ENCODE peak calls at places on chromosome 11, in six cellular contexts. One of them, this sample, is unnamed.

GRCh38 chr11:44623321-44623715 is 57.9 kb downstream of the CD82 start:
- DNase-seq in HCT116: no peak
- DNase-seq in fibroblast of lung: no peak
- DNase-seq in GM23338: no peak
- DNase-seq in neural progenitor cell: no peak
- DNase-seq in H1: no peak
- DNase-seq in this sample: no peak

GRCh38 chr11:77473001-77473800 is 693 bp downstream of the PAK1 start:
- DNase-seq in HCT116: no peak
- DNase-seq in fibroblast of lung: peak
- DNase-seq in GM23338: peak
- DNase-seq in neural progenitor cell: peak
- DNase-seq in H1: peak
- DNase-seq in this sample: peak

GRCh38 chr11:66451663-66452062 is 13.0 kb upstream of the MRPL11 start:
- DNase-seq in HCT116: no peak
- DNase-seq in fibroblast of lung: no peak
- DNase-seq in GM23338: no peak
- DNase-seq in neural progenitor cell: no peak
- DNase-seq in H1: no peak
- DNase-seq in this sample: no peak

GRCh38 chr11:23976369-23976768 is 520.5 kb upstream of the LUZP2 start:
- DNase-seq in HCT116: no peak
- DNase-seq in fibroblast of lung: peak
- DNase-seq in GM23338: no peak
- DNase-seq in neural progenitor cell: no peak
- DNase-seq in H1: no peak
- DNase-seq in this sample: no peak

GRCh38 chr11:32053151-32053550 is 37.7 kb upstream of the RCN1 start:
- DNase-seq in HCT116: no peak
- DNase-seq in fibroblast of lung: peak
- DNase-seq in GM23338: no peak
- DNase-seq in neural progenitor cell: no peak
- DNase-seq in H1: no peak
- DNase-seq in this sample: no peak

GRCh38 chr11:45048870-45049825 is 97.3 kb upstream of the PRDM11 start:
- DNase-seq in HCT116: no peak
- DNase-seq in fibroblast of lung: no peak
- DNase-seq in GM23338: no peak
- DNase-seq in neural progenitor cell: no peak
- DNase-seq in H1: no peak
- DNase-seq in this sample: no peak

GRCh38 chr11:83480811-83481210 is 194.6 kb upstream of the CCDC90B start:
- DNase-seq in HCT116: no peak
- DNase-seq in fibroblast of lung: peak
- DNase-seq in GM23338: peak
- DNase-seq in neural progenitor cell: no peak
- DNase-seq in H1: no peak
- DNase-seq in this sample: no peak

GRCh38 chr11:11993814-11994213 is 14.6 kb downstream of the DKK3 start:
- DNase-seq in HCT116: peak
- DNase-seq in fibroblast of lung: peak
- DNase-seq in GM23338: no peak
- DNase-seq in neural progenitor cell: peak
- DNase-seq in H1: no peak
- DNase-seq in this sample: peak

GRCh38 chr11:55949330-55949729 is 13.1 kb upstream of the OR5I1 start:
- DNase-seq in HCT116: no peak
- DNase-seq in fibroblast of lung: no peak
- DNase-seq in GM23338: peak
- DNase-seq in neural progenitor cell: no peak
- DNase-seq in H1: no peak
- DNase-seq in this sample: no peak

GRCh38 chr11:44550123-44550522 is 15.3 kb upstream of the CD82 start:
- DNase-seq in HCT116: no peak
- DNase-seq in fibroblast of lung: no peak
- DNase-seq in GM23338: no peak
- DNase-seq in neural progenitor cell: no peak
- DNase-seq in H1: no peak
- DNase-seq in this sample: no peak

GRCh38 chr11:129881570-129882170 is 13.7 kb downstream of the NFRKB start:
- DNase-seq in HCT116: no peak
- DNase-seq in fibroblast of lung: peak
- DNase-seq in GM23338: peak
- DNase-seq in neural progenitor cell: peak
- DNase-seq in H1: peak
- DNase-seq in this sample: peak

GRCh38 chr11:64677441-64678023 is 45.5 kb downstream of the NRXN2 start:
- DNase-seq in HCT116: no peak
- DNase-seq in fibroblast of lung: no peak
- DNase-seq in GM23338: no peak
- DNase-seq in neural progenitor cell: no peak
- DNase-seq in H1: no peak
- DNase-seq in this sample: no peak

GRCh38 chr11:77345621-77346020 is 44.1 kb upstream of the GDPD4 start:
- DNase-seq in HCT116: no peak
- DNase-seq in fibroblast of lung: peak
- DNase-seq in GM23338: no peak
- DNase-seq in neural progenitor cell: no peak
- DNase-seq in H1: no peak
- DNase-seq in this sample: peak

GRCh38 chr11:2944953-2945756 is 15.9 kb upstream of the PHLDA2 start:
- DNase-seq in HCT116: no peak
- DNase-seq in fibroblast of lung: peak
- DNase-seq in GM23338: peak
- DNase-seq in neural progenitor cell: peak
- DNase-seq in H1: peak
- DNase-seq in this sample: peak

GRCh38 chr11:83156150-83156995 is 558 bp upstream of the PCF11 start:
- DNase-seq in HCT116: peak
- DNase-seq in fibroblast of lung: peak
- DNase-seq in GM23338: peak
- DNase-seq in neural progenitor cell: peak
- DNase-seq in H1: peak
- DNase-seq in this sample: peak

GRCh38 chr11:130315354-130315970 is 745 bp upstream of the ZBTB44 start:
- DNase-seq in HCT116: no peak
- DNase-seq in fibroblast of lung: no peak
- DNase-seq in GM23338: peak
- DNase-seq in neural progenitor cell: peak
- DNase-seq in H1: peak
- DNase-seq in this sample: no peak

GRCh38 chr11:102407901-102408300 is 44.7 kb downstream of the TMEM123 start:
- DNase-seq in HCT116: no peak
- DNase-seq in fibroblast of lung: no peak
- DNase-seq in GM23338: no peak
- DNase-seq in neural progenitor cell: no peak
- DNase-seq in H1: no peak
- DNase-seq in this sample: no peak

GRCh38 chr11:65456418-65456817 is 33.8 kb downstream of the NEAT1 start:
- DNase-seq in HCT116: no peak
- DNase-seq in fibroblast of lung: no peak
- DNase-seq in GM23338: no peak
- DNase-seq in neural progenitor cell: no peak
- DNase-seq in H1: no peak
- DNase-seq in this sample: no peak

GRCh38 chr11:46743693-46744339 is 24.8 kb downstream of the F2 start:
- DNase-seq in HCT116: no peak
- DNase-seq in fibroblast of lung: no peak
- DNase-seq in GM23338: no peak
- DNase-seq in neural progenitor cell: no peak
- DNase-seq in H1: no peak
- DNase-seq in this sample: no peak

GRCh38 chr11:92152245-92152644 is 72.4 kb upstream of the FAT3 start:
- DNase-seq in HCT116: no peak
- DNase-seq in fibroblast of lung: no peak
- DNase-seq in GM23338: peak
- DNase-seq in neural progenitor cell: no peak
- DNase-seq in H1: no peak
- DNase-seq in this sample: no peak
- TF ChIP-seq CTCF in HCT116: no peak
- TF ChIP-seq CTCF in fibroblast of lung: no peak
- TF ChIP-seq CTCF in GM23338: peak
- TF ChIP-seq CTCF in neural progenitor cell: peak
- TF ChIP-seq CTCF in H1: peak
- TF ChIP-seq CTCF in this sample: no peak

GRCh38 chr11:69348414-69349235 is 54.7 kb downstream of the MYEOV start:
- DNase-seq in HCT116: no peak
- DNase-seq in fibroblast of lung: no peak
- DNase-seq in GM23338: no peak
- DNase-seq in neural progenitor cell: no peak
- DNase-seq in H1: peak
- DNase-seq in this sample: no peak

GRCh38 chr11:69350040-69350439 is 56.1 kb downstream of the MYEOV start:
- DNase-seq in HCT116: no peak
- DNase-seq in fibroblast of lung: no peak
- DNase-seq in GM23338: no peak
- DNase-seq in neural progenitor cell: no peak
- DNase-seq in H1: no peak
- DNase-seq in this sample: no peak

GRCh38 chr11:69351460-69351859 is 57.5 kb downstream of the MYEOV start:
- DNase-seq in HCT116: no peak
- DNase-seq in fibroblast of lung: peak
- DNase-seq in GM23338: no peak
- DNase-seq in neural progenitor cell: no peak
- DNase-seq in H1: no peak
- DNase-seq in this sample: peak

GRCh38 chr11:69352181-69352580 is 58.2 kb downstream of the MYEOV start:
- DNase-seq in HCT116: no peak
- DNase-seq in fibroblast of lung: peak
- DNase-seq in GM23338: no peak
- DNase-seq in neural progenitor cell: no peak
- DNase-seq in H1: no peak
- DNase-seq in this sample: no peak

DNA sequence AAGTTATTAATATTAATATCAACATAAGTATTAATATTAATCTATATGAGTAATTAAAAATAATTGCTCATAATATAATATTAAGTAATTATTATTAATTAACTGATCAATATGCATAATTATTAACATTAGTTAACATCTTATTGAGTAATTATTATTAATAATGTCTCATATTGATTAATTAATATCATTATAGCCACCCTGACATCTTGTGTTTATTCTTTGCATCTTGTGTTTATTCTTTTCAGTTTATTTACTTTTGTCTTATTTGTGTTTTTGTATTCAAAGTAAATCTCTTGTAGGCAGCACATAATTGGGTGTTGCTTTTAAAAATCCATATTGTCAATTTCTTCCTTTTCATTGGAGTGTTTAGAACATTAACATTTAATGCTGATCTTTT is 56.6 kb downstream of the MYEOV start:
- DNase-seq in HCT116: no peak
- DNase-seq in fibroblast of lung: no peak
- DNase-seq in GM23338: no peak
- DNase-seq in neural progenitor cell: no peak
- DNase-seq in H1: no peak
- DNase-seq in this sample: no peak
- H3K4me2 ChIP-seq in HCT116: peak
- H3K4me2 ChIP-seq in fibroblast of lung: no peak
- H3K4me2 ChIP-seq in GM23338: no peak
- H3K4me2 ChIP-seq in neural progenitor cell: no peak
- H3K4me2 ChIP-seq in H1: no peak
- H3K4me2 ChIP-seq in this sample: no peak

GRCh38 chr11:123729602-123730001 is 11.9 kb downstream of the ZNF202 start:
- DNase-seq in HCT116: no peak
- DNase-seq in fibroblast of lung: no peak
- DNase-seq in GM23338: no peak
- DNase-seq in neural progenitor cell: no peak
- DNase-seq in H1: no peak
- DNase-seq in this sample: no peak
- TF ChIP-seq EZH2 in HCT116: no peak
- TF ChIP-seq EZH2 in fibroblast of lung: no peak
- TF ChIP-seq EZH2 in GM23338: no peak
- TF ChIP-seq EZH2 in neural progenitor cell: no peak
- TF ChIP-seq EZH2 in H1: no peak
- TF ChIP-seq EZH2 in this sample: no peak

DNA sequence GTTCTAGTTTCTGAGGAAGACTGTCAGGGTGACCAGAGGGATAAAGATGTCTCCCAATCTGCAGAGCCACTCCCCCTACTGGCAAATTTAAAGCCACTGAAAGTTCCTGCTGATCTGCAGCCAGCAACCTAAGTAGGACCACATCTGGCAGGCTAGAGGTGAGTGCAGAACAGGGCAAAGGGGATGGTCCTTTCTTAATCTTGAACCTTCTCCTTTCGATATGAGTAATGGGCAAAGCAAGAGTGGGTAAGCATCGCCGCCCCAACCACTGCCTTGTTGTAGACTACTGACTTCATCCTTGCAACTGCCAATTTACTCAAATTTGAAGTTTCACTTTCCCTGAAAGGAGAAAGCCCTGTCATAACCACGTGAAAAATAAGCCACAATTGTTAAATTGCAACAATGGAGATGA is 30.7 kb downstream of the SCUBE2 start:
- DNase-seq in HCT116: no peak
- DNase-seq in fibroblast of lung: no peak
- DNase-seq in GM23338: peak
- DNase-seq in neural progenitor cell: peak
- DNase-seq in H1: no peak
- DNase-seq in this sample: no peak
- TF ChIP-seq CTCF in HCT116: no peak
- TF ChIP-seq CTCF in fibroblast of lung: no peak
- TF ChIP-seq CTCF in GM23338: peak
- TF ChIP-seq CTCF in neural progenitor cell: peak
- TF ChIP-seq CTCF in H1: peak
- TF ChIP-seq CTCF in this sample: no peak

GRCh38 chr11:94964934-94965333 is 8.4 kb downstream of the CWC15 start:
- DNase-seq in HCT116: no peak
- DNase-seq in fibroblast of lung: no peak
- DNase-seq in GM23338: no peak
- DNase-seq in neural progenitor cell: no peak
- DNase-seq in H1: no peak
- DNase-seq in this sample: no peak
- H3K4me2 ChIP-seq in HCT116: no peak
- H3K4me2 ChIP-seq in fibroblast of lung: no peak
- H3K4me2 ChIP-seq in GM23338: no peak
- H3K4me2 ChIP-seq in neural progenitor cell: no peak
- H3K4me2 ChIP-seq in H1: no peak
- H3K4me2 ChIP-seq in this sample: no peak

DNA sequence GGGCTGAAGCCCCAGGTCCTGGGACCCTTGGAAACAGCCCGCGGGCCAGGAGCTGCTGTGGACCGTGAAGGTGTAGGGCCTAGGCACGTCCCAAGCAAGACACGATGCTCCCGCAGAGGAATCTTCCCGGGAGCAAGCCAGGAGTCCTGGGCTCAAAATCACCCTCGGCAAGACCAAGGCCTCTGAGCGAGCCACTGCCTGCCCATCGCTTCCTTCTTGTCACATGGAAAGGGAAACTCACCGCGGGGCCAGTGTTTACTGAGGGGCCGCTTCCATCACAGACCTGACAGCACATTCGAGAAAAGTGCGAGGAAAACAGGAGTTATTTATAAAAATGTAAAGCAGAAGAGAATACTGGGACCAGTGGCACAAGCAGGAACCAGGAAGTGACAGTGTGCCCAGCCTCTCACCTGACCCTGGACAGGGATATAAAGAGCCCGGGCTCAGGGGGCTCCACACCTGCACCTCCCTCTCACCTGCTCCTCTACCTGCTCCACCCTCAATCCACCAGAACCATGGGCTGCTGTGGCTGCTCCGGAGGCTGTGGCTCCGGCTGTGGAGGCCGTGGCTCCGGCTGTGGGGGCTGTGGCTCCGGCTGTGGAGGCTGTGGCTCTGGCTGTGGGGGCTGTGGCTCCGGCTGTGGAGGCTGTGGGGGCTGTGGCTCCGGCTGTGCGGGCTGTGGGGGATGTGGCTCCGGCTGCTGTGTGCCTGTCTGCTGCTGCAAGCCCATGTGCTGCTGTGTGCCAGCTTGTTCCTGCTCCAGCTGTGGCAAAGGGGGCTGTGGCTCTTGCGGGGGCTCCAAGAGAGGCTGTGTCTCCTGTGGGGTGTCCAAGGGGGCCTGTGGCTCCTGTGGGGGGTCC is at the start of gene KRTAP5-5:
- DNase-seq in HCT116: no peak
- DNase-seq in fibroblast of lung: no peak
- DNase-seq in GM23338: peak
- DNase-seq in neural progenitor cell: no peak
- DNase-seq in H1: no peak
- DNase-seq in this sample: no peak
- TF ChIP-seq EZH2 in HCT116: no peak
- TF ChIP-seq EZH2 in fibroblast of lung: no peak
- TF ChIP-seq EZH2 in GM23338: no peak
- TF ChIP-seq EZH2 in neural progenitor cell: no peak
- TF ChIP-seq EZH2 in H1: no peak
- TF ChIP-seq EZH2 in this sample: no peak

This sample was measured in mammary epithelial cell.